ENCODE peak calls at places on chromosomes 11 and 22, in ten cellular contexts. C, G, H, L, T, O, R, D, Z and X are unnamed samples.

GRCh38 chr11:66188580-66188979 is 79.9 kb upstream of the RAB1B start:
- DNase-seq in T (no peak), C (no peak), H (peak), O (no peak), L (no peak), G (no peak), D (no peak), R (no peak), Z (no peak), X (no peak)

GRCh38 chr11:102620858-102621561 is 4.1 kb downstream of the MMP20 start:
- DNase-seq in Z (peak), H (peak), O (no peak), D (no peak), G (no peak), T (no peak), C (no peak), L (no peak), R (no peak), X (no peak)

GRCh38 chr11:111422494-111423249 is 43.6 kb upstream of the POU2AF1 start:
- DNase-seq in G (peak), R (no peak), C (peak), Z (no peak), O (no peak), T (no peak), D (peak), H (peak), L (peak), X (peak)

GRCh38 chr11:24298126-24298525 is 198.7 kb upstream of the LUZP2 start:
- DNase-seq in H (no peak), L (no peak), C (no peak), T (no peak), R (no peak), D (no peak), G (no peak), O (no peak), Z (peak), X (no peak)

GRCh38 chr22:49662681-49663080 is 165.0 kb downstream of the BRD1 start:
- DNase-seq in G (no peak), D (no peak), C (peak), Z (no peak), H (no peak), T (no peak), O (no peak), L (no peak), R (no peak), X (no peak)

GRCh38 chr11:12673601-12673923 is 659 bp upstream of the TEAD1 start:
- DNase-seq in T (no peak), L (no peak), O (no peak), D (no peak), H (no peak), C (no peak), G (no peak), Z (no peak), R (no peak), X (no peak)

GRCh38 chr11:832529-833113 is at the start of gene CD151:
- DNase-seq in Z (no peak), R (no peak), L (no peak), T (no peak), O (no peak), D (peak), C (no peak), G (no peak), H (peak), X (no peak)

GRCh38 chr11:117425679-117426296 is 98.1 kb downstream of the CEP164 start:
- DNase-seq in L (no peak), Z (no peak), O (no peak), D (no peak), C (no peak), T (no peak), H (no peak), R (no peak), G (no peak), X (no peak)

GRCh38 chr11:44928144-44928543 is 22.5 kb downstream of the TP53I11 start:
- DNase-seq in H (no peak), R (no peak), G (no peak), Z (no peak), T (no peak), C (no peak), L (no peak), D (no peak), O (no peak), X (no peak)

GRCh38 chr11:11579012-11579755 is 42.6 kb downstream of the GALNT18 start:
- DNase-seq in L (no peak), C (no peak), T (no peak), G (no peak), H (no peak), Z (no peak), O (no peak), D (no peak), R (no peak), X (no peak)

GRCh38 chr11:12692238-12693074 is 18.2 kb downstream of the TEAD1 start:
- DNase-seq in G (no peak), D (peak), L (no peak), Z (peak), H (peak), O (peak), R (no peak), T (no peak), C (peak), X (no peak)

GRCh38 chr22:29344137-29344536 is 28.6 kb upstream of the RASL10A start:
- DNase-seq in R (no peak), H (peak), G (no peak), C (peak), O (no peak), L (no peak), T (no peak), Z (peak), D (peak), X (peak)

GRCh38 chr22:46758867-46759290 is 3.6 kb upstream of the TBC1D22A start:
- DNase-seq in T (no peak), L (no peak), D (no peak), C (no peak), O (peak), H (peak), G (no peak), R (peak), Z (peak), X (no peak)

GRCh38 chr11:134224710-134225662 is 515 bp downstream of the VPS26B start:
- DNase-seq in G (peak), C (peak), Z (peak), T (peak), L (peak), O (peak), R (peak), D (peak), H (peak), X (peak)

GRCh38 chr11:72965672-72966071 is 151.5 kb downstream of the ATG16L2 start:
- DNase-seq in D (no peak), R (no peak), C (no peak), G (no peak), T (no peak), Z (no peak), O (no peak), L (no peak), H (no peak), X (no peak)

GRCh38 chr22:25853501-25853900 is 111.5 kb downstream of the MYO18B start:
- DNase-seq in Z (no peak), D (no peak), T (no peak), C (no peak), H (no peak), G (no peak), L (no peak), O (peak), R (no peak), X (no peak)

GRCh38 chr11:94018721-94019120 is 2.4 kb upstream of the HEPHL1 start:
- DNase-seq in D (no peak), O (no peak), T (no peak), L (no peak), Z (no peak), G (no peak), C (no peak), R (no peak), H (no peak), X (no peak)

GRCh38 chr11:512895-513595 is 6.0 kb upstream of the RNH1 start:
- DNase-seq in C (no peak), T (no peak), L (no peak), R (no peak), H (no peak), O (no peak), G (no peak), Z (no peak), D (no peak), X (no peak)

GRCh38 chr22:30933457-30933856 is 35.1 kb downstream of the MORC2 start:
- DNase-seq in D (no peak), C (no peak), T (no peak), L (no peak), R (no peak), G (no peak), H (no peak), Z (no peak), O (no peak), X (no peak)

GRCh38 chr11:86291466-86292262 is 10.4 kb upstream of the HIKESHI start:
- DNase-seq in H (peak), T (no peak), L (peak), G (peak), D (peak), C (no peak), O (peak), R (peak), Z (peak), X (peak)

GRCh38 chr11:86486261-86487030 is 111.8 kb downstream of the CCDC81 start:
- DNase-seq in T (no peak), R (peak), H (no peak), C (no peak), O (no peak), L (no peak), Z (no peak), G (peak), D (no peak), X (no peak)

GRCh38 chr11:33585564-33585963 is 115.1 kb downstream of the C11orf91 start:
- DNase-seq in G (no peak), T (no peak), Z (no peak), D (no peak), O (no peak), R (no peak), L (no peak), H (no peak), C (no peak), X (no peak)

GRCh38 chr22:21961886-21962654 is 9.4 kb upstream of the PPM1F start:
- DNase-seq in G (no peak), L (no peak), R (no peak), O (no peak), T (no peak), D (no peak), H (peak), C (peak), Z (peak), X (no peak)

GRCh38 chr22:19917389-19918138 is 24.0 kb upstream of the COMT start:
- DNase-seq in G (no peak), C (no peak), O (no peak), H (no peak), L (no peak), D (no peak), R (no peak), Z (no peak), T (no peak), X (no peak)

GRCh38 chr11:64356498-64357411 is 2.2 kb upstream of the RPS6KA4 start:
- DNase-seq in C (no peak), R (no peak), Z (no peak), D (peak), H (peak), G (no peak), L (no peak), O (no peak), T (no peak), X (no peak)

GRCh38 chr11:31844351-31844750 is 33.2 kb upstream of the PAX6 start:
- DNase-seq in L (no peak), C (no peak), H (peak), Z (peak), T (no peak), R (no peak), D (no peak), O (no peak), G (no peak), X (no peak)

GRCh38 chr11:5700422-5701064 is 11.0 kb downstream of the TRIM22 start:
- DNase-seq in H (no peak), T (no peak), G (no peak), C (no peak), L (no peak), Z (no peak), D (no peak), O (no peak), R (no peak), X (no peak)

GRCh38 chr11:107009190-107009589 is 9.1 kb downstream of the GUCY1A2 start:
- DNase-seq in G (no peak), O (no peak), H (no peak), R (no peak), T (no peak), L (no peak), Z (no peak), C (no peak), D (no peak), X (no peak)

GRCh38 chr22:50250555-50251471 is at the start of gene HDAC10:
- DNase-seq in H (peak), L (peak), D (peak), O (no peak), C (peak), Z (no peak), G (peak), T (peak), R (peak), X (peak)

GRCh38 chr22:47987885-47988515 is 1225.5 kb downstream of the TBC1D22A start:
- DNase-seq in O (no peak), T (no peak), D (no peak), G (no peak), R (no peak), C (no peak), Z (no peak), L (no peak), H (no peak), X (no peak)

GRCh38 chr22:24117942-24118341 is 63.3 kb upstream of the SUSD2 start:
- DNase-seq in O (no peak), L (no peak), H (no peak), C (no peak), R (no peak), G (no peak), D (no peak), T (no peak), Z (no peak), X (no peak)

GRCh38 chr11:85725510-85726258 is 39.7 kb upstream of the CCDC89 start:
- DNase-seq in G (no peak), R (no peak), C (no peak), D (no peak), L (no peak), Z (peak), H (peak), T (no peak), O (no peak), X (no peak)

GRCh38 chr11:121762820-121763219 is 310.1 kb upstream of the SORL1-AS1 start:
- DNase-seq in Z (no peak), L (no peak), G (no peak), T (no peak), O (no peak), H (peak), R (no peak), D (no peak), C (no peak), X (no peak)

GRCh38 chr11:69704508-69705245 is 855 bp upstream of the FGF19 start:
- DNase-seq in D (no peak), L (no peak), O (no peak), H (peak), G (no peak), R (no peak), Z (no peak), C (no peak), T (no peak), X (no peak)

GRCh38 chr11:106399075-106399500 is 321.6 kb downstream of the AASDHPPT start:
- DNase-seq in D (no peak), L (no peak), H (peak), R (no peak), C (peak), O (no peak), T (no peak), G (no peak), Z (peak), X (no peak)

GRCh38 chr22:37549704-37550059 is 10.6 kb upstream of the CDC42EP1 start:
- DNase-seq in L (no peak), H (peak), G (no peak), C (no peak), Z (no peak), R (no peak), D (no peak), O (peak), T (no peak), X (peak)

GRCh38 chr11:78809931-78810481 is 235.3 kb upstream of the NARS2 start:
- DNase-seq in H (peak), G (no peak), T (no peak), D (no peak), C (no peak), R (no peak), Z (no peak), L (no peak), O (no peak), X (no peak)